ENCODE peak calls at places on chromosomes 3 and 15, in five cellular contexts. W is pancreas; A is stimulated activated naive B cell treated with anti-CD40 and anti-IgM and Interleukin-4, amounts not matched to agents 10 μg/mL and 1 μg/mL and 100 μg/mL, for 72 hours; I is activated naive CD4-positive, alpha-beta T cell treated with anti-CD3 and anti-CD28 coated beads, Interleukin-2, amount 10 ng/mL, durations not matched to agents 7 days and 5 days; G is left colon. X is an unnamed sample.

GRCh38 chr3:159619341-159619885 is 369.2 kb upstream of the IL12A start:
- DNase-seq in W (no peak), A (no peak), I (no peak), G (no peak), X (no peak)

GRCh38 chr3:126391631-126392030 is 3.1 kb upstream of the CFAP100 start:
- DNase-seq in W (no peak), A (no peak), I (no peak), G (no peak), X (no peak)

GRCh38 chr3:45528429-45528828 is 66.1 kb upstream of the LIMD1 start:
- DNase-seq in W (no peak), A (no peak), I (no peak), G (no peak), X (no peak)

GRCh38 chr3:71690222-71690821 is 34.9 kb downstream of the EIF4E3 start:
- DNase-seq in W (no peak), A (no peak), I (no peak), G (no peak), X (no peak)

GRCh38 chr3:63899997-63900396 is 12.2 kb downstream of the SCAANT1 start:
- DNase-seq in W (no peak), A (no peak), I (no peak), G (no peak), X (no peak)

GRCh38 chr15:33988384-33988783 is 20.1 kb downstream of the CHRM5 start:
- DNase-seq in W (no peak), A (no peak), I (no peak), G (no peak), X (no peak)

GRCh38 chr15:70713547-70714414 is 49.6 kb downstream of the UACA start:
- DNase-seq in W (no peak), A (no peak), I (no peak), G (no peak), X (no peak)

GRCh38 chr3:114756506-114757279 is 390.4 kb downstream of the ZBTB20 start:
- DNase-seq in W (peak), A (no peak), I (no peak), G (no peak), X (no peak)

GRCh38 chr15:75069301-75069925 is 46.0 kb downstream of the PPCDC start:
- DNase-seq in W (peak), A (peak), I (no peak), G (no peak), X (no peak)

X was measured in caudate nucleus.